ENCODE peak calls at places on chromosomes 1 and 21, in six cellular contexts. G, Q, X, E, K and F are unnamed samples.

GRCh38 chr1:68229927-68230812 is 2.2 kb downstream of the WLS start:
- DNase-seq in G (peak; percentile 7), Q (peak; percentile 18), X (no peak), E (no peak), K (peak; percentile 52), F (no peak)

GRCh38 chr1:59316497-59317128 is 19.7 kb downstream of the FGGY start:
- DNase-seq in G (no peak), Q (no peak), X (no peak), E (no peak), K (no peak), F (no peak)

GRCh38 chr1:206784471-206784903 is 12.2 kb upstream of the IL10 start:
- DNase-seq in G (no peak), Q (no peak), X (no peak), E (no peak), K (no peak), F (no peak)

GRCh38 chr21:36790616-36791015 is 91.7 kb downstream of the SIM2 start:
- DNase-seq in G (no peak), Q (no peak), X (no peak), E (no peak), K (no peak), F (no peak)

GRCh38 chr1:155893389-155894142 is 17.6 kb downstream of the RIT1 start:
- DNase-seq in G (peak; percentile 43), Q (no peak), X (no peak), E (no peak), K (peak; percentile 89), F (no peak)

GRCh38 chr1:61741682-61742619 is at the start of gene PATJ:
- DNase-seq in G (peak; percentile 90), Q (peak; percentile 80), X (no peak), E (peak; percentile 27), K (no peak), F (peak; percentile 85)

GRCh38 chr1:165152727-165153126 is 203.8 kb downstream of the LMX1A start:
- DNase-seq in G (peak; percentile 53), Q (peak; percentile 11), X (no peak), E (no peak), K (no peak), F (no peak)

GRCh38 chr21:35637431-35637830 is 422.9 kb downstream of the SETD4 start:
- DNase-seq in G (no peak), Q (no peak), X (peak; percentile 57), E (no peak), K (no peak), F (no peak)

DNA sequence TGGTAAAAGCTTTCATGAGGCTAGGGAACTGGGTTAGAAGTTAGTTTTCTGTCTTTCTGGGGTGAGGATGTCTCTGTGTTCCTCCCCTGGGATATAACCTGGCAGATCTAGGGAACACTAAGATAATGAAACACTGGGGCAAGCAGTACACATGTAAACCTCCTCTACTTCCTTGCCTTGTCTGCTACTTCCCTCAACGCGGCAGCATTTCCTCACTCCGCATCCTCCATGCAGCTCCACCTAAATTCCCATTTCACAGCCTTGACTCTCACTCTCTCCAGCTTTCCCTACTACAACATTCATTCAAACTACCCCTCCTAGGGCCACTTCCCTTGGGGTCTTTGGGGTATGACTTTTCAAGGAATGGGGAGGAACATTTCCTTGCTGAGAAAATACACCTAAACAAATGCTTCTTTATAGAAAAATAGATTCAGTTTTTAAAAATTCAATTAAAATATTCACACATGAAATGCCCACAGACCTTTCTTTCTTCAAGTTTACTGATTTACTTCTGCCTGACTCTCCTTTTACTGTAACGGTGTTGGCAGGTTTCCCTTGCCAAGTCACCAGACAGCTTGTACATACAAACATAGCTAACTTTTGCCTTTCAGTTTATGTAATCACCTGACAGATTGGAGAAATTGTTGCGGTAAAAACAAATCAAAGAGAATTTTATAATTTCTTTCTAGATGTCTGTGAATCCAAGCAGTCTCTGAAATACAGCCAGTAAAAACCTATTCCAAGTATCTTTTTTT is 90.1 kb downstream of the TNFSF18 start:
- DNase-seq in G (no peak), Q (no peak), X (no peak), E (no peak), K (no peak), F (no peak)
- TF ChIP-seq CTCF in G (no peak), Q (no peak), X (no peak), E (no peak), K (no peak), F (no peak)

GRCh38 chr1:113951719-113952118 is 22.6 kb downstream of the HIPK1 start:
- DNase-seq in G (no peak), Q (no peak), X (no peak), E (no peak), K (no peak), F (no peak)

GRCh38 chr1:113946668-113947387 is 17.7 kb downstream of the HIPK1 start:
- DNase-seq in G (no peak), Q (no peak), X (no peak), E (no peak), K (no peak), F (no peak)

GRCh38 chr1:113950908-113951307 is 21.8 kb downstream of the HIPK1 start:
- DNase-seq in G (no peak), Q (no peak), X (no peak), E (no peak), K (no peak), F (no peak)

GRCh38 chr1:113947388-113948107 is 18.4 kb downstream of the HIPK1 start:
- DNase-seq in G (no peak), Q (no peak), X (no peak), E (no peak), K (no peak), F (no peak)

DNA sequence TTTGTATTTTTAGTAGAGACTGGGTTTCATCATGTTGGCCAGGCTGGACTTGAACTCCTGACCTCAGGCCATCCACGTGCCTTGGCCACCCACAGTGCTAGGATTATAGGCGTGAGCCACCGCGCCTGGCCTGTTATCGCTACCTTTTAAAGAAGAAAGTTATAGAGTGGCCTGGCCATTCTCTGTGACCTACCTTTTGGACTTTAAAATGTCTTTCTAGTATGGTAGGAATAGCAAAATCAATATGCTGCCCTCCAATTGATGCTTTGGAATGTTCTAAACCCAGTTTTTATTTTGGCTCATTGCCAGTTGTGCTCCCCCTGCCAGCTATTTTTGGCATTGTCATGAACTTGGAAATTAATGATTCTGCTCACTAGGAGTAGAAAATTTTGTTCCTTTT is 19.9 kb downstream of the HIPK1 start:
- DNase-seq in G (no peak), Q (no peak), X (no peak), E (no peak), K (peak; percentile 57), F (no peak)
- TF ChIP-seq CTCF in G (no peak), Q (peak; percentile 28), X (no peak), E (no peak), K (peak; percentile 56), F (peak; percentile 49)

DNA sequence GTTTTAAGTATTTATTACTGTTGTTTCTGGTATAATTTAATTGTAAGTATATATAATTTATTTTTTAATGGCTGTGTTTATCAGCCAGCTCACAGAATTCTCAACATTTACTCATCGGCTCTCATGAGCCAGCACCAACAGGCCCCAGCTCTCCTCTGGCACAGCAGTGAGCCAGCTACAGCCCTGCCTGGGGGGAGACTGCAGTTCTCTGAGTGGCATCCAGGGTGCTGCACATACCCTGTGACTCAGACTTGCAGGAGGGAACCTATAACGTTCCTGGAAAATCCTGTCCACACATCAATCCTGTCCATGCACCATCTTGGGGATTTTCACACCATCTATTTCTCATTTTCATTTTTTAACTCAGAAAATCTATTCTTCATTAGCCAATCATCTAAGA is 36.5 kb downstream of the FHAD1 start:
- DNase-seq in G (no peak), Q (no peak), X (no peak), E (no peak), K (no peak), F (no peak)
- TF ChIP-seq CTCF in G (no peak), Q (no peak), X (peak; percentile 34), E (no peak), K (no peak), F (no peak)

GRCh38 chr1:64073705-64074104 is 129.7 kb upstream of the UBE2U start:
- DNase-seq in G (no peak), Q (no peak), X (no peak), E (no peak), K (peak; percentile 11), F (no peak)

GRCh38 chr1:64077281-64077940 is 126.0 kb upstream of the UBE2U start:
- DNase-seq in G (no peak), Q (no peak), X (no peak), E (no peak), K (no peak), F (no peak)

GRCh38 chr1:64074767-64075166 is 128.7 kb upstream of the UBE2U start:
- DNase-seq in G (no peak), Q (no peak), X (no peak), E (no peak), K (no peak), F (no peak)

GRCh38 chr1:64072089-64072835 is 131.2 kb upstream of the UBE2U start:
- DNase-seq in G (no peak), Q (no peak), X (no peak), E (no peak), K (no peak), F (no peak)
- TF ChIP-seq CTCF in G (no peak), Q (no peak), X (no peak), E (no peak), K (no peak), F (no peak)

GRCh38 chr1:88683516-88683847 is 591 bp upstream of the PKN2 start:
- DNase-seq in G (peak; percentile 65), Q (peak; percentile 18), X (peak; percentile 92), E (peak; percentile 35), K (no peak), F (no peak)

GRCh38 chr1:88681223-88681622 is 2.9 kb upstream of the PKN2 start:
- DNase-seq in G (no peak), Q (no peak), X (no peak), E (no peak), K (no peak), F (no peak)

GRCh38 chr1:88684482-88685238 is 587 bp downstream of the PKN2 start:
- DNase-seq in G (peak; percentile 77), Q (peak; percentile 60), X (no peak), E (peak; percentile 24), K (peak; percentile 90), F (peak; percentile 85)

GRCh38 chr1:88685239-88685604 is 1.1 kb downstream of the PKN2 start:
- DNase-seq in G (no peak), Q (no peak), X (no peak), E (no peak), K (no peak), F (no peak)

DNA sequence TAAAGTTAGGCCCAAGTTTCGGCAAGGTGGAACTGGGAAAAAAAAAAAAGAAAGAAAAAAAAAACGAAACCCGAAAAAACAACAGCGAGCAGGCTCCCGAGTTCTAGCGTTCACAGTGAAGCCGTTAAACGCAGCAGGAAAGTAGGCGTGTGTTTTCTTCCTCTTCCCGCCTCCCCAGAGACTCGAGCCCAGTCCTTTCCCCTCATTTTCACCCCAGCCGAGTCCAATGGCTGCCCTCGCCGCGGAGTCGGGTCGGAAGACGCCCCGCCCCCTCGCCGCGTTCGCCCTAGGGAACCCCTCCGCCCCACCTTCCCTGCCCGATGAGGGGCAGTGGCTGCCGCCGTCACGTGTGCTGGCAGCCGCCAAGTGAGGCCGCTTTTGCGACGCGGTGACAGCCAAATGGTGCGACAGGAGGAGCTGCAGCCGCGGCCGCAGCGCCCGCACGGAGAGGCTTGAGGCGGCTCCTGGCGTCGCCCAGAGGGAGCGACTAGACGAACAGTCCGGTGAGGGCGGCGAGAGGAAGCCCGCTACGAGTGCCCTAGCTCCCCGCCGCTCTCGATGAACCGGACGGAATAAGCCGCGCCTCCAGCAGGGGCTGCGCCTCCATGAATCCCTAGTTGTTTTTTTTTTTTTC is at the start of gene PKN2:
- DNase-seq in G (peak; percentile 98), Q (peak; percentile 94), X (peak; percentile 99), E (peak; percentile 82), K (peak; percentile 100), F (peak; percentile 99)
- TF ChIP-seq CTCF in G (no peak), Q (peak; percentile 21), X (peak; percentile 27), E (no peak), K (peak; percentile 25), F (peak; percentile 28)